ENCODE peak calls at places on chromosome 5, in ten cellular contexts. U is mesothelial cell of epicardium, C is A549, N is uterus, Y is endothelial cell, X is RWPE1, B is PC-3, K is body of pancreas, H is cardiac fibroblast, O is Calu3. S is an unnamed sample.

GRCh38 chr5:163941068-163941467 is 435.6 kb downstream of the MAT2B start:
- DNase-seq in U (no peak), C (no peak), N (no peak), Y (no peak), X (no peak), B (no peak), K (no peak), H (no peak), O (no peak), S (no peak)

GRCh38 chr5:147743686-147744332 is 38.7 kb downstream of the JAKMIP2 start:
- DNase-seq in U (peak; percentile 39), C (no peak), N (peak; percentile 20), Y (no peak), X (no peak), B (no peak), K (no peak), H (no peak), O (no peak), S (no peak)

GRCh38 chr5:118857700-118858099 is 130.6 kb downstream of the DTWD2 start:
- DNase-seq in U (no peak), C (no peak), N (no peak), Y (no peak), X (no peak), B (peak; percentile 9), K (peak; percentile 42), H (no peak), O (no peak), S (no peak)

GRCh38 chr5:10030219-10030831 is 219.4 kb downstream of the ATPSCKMT start:
- DNase-seq in U (no peak), C (peak; percentile 20), N (no peak), Y (peak; percentile 53), X (no peak), B (peak; percentile 76), K (no peak), H (peak; percentile 70), O (peak; percentile 58), S (no peak)

GRCh38 chr5:87899109-87900100 is 369.2 kb downstream of the TMEM161B start:
- DNase-seq in U (no peak), C (no peak), N (peak; percentile 54), Y (peak; percentile 23), X (no peak), B (peak; percentile 70), K (peak; percentile 27), H (peak; percentile 2), O (no peak), S (no peak)

GRCh38 chr5:174752121-174752520 is 27.7 kb downstream of the MSX2 start:
- DNase-seq in U (no peak), C (no peak), N (no peak), Y (no peak), X (no peak), B (no peak), K (no peak), H (no peak), O (no peak), S (no peak)

GRCh38 chr5:179285236-179285635 is 60.0 kb downstream of the ADAMTS2 start:
- DNase-seq in U (no peak), C (no peak), N (peak; percentile 76), Y (no peak), X (no peak), B (no peak), K (peak; percentile 66), H (peak; percentile 44), O (no peak), S (no peak)

GRCh38 chr5:6222121-6222520 is 156.2 kb downstream of the MED10 start:
- DNase-seq in U (no peak), C (no peak), N (no peak), Y (no peak), X (no peak), B (no peak), K (no peak), H (no peak), O (no peak), S (no peak)

GRCh38 chr5:85931220-85931619 is 686.5 kb upstream of the COX7C start:
- DNase-seq in U (no peak), C (no peak), N (no peak), Y (no peak), X (no peak), B (peak; percentile 63), K (no peak), H (no peak), O (no peak), S (no peak)

GRCh38 chr5:106876665-106877194 is 794.0 kb downstream of the EFNA5 start:
- DNase-seq in U (no peak), C (peak; percentile 54), N (no peak), Y (no peak), X (no peak), B (no peak), K (peak; percentile 80), H (peak; percentile 5), O (no peak), S (peak; percentile 64)

GRCh38 chr5:1413611-1414241 is 31.5 kb downstream of the SLC6A3 start:
- DNase-seq in U (no peak), C (no peak), N (no peak), Y (no peak), X (no peak), B (no peak), K (no peak), H (no peak), O (no peak), S (no peak)

GRCh38 chr5:147290261-147290660 is 55.4 kb downstream of the STK32A start:
- DNase-seq in U (no peak), C (no peak), N (no peak), Y (no peak), X (no peak), B (no peak), K (peak; percentile 30), H (no peak), O (no peak), S (no peak)

GRCh38 chr5:73437126-73438047 is 11.2 kb downstream of the FOXD1 start:
- DNase-seq in U (peak; percentile 60), C (peak; percentile 79), N (no peak), Y (peak; percentile 72), X (peak; percentile 88), B (peak; percentile 80), K (no peak), H (no peak), O (peak; percentile 86), S (no peak)
- TF ChIP-seq CTCF in U (no peak), C (peak; percentile 76), N (no peak), Y (no peak), X (peak; percentile 91), B (peak; percentile 72), K (no peak), H (peak; percentile 12), O (peak; percentile 60), S (no peak)

GRCh38 chr5:159049844-159050318 is 49.8 kb downstream of the EBF1 start:
- DNase-seq in U (no peak), C (peak; percentile 10), N (peak; percentile 44), Y (no peak), X (no peak), B (peak; percentile 33), K (no peak), H (peak; percentile 83), O (no peak), S (no peak)
- TF ChIP-seq CTCF in U (no peak), C (peak; percentile 32), N (peak; percentile 62), Y (no peak), X (no peak), B (peak; percentile 49), K (peak; percentile 56), H (peak; percentile 56), O (no peak), S (no peak)

GRCh38 chr5:141762316-141762715 is 80.3 kb upstream of the ARAP3 start:
- DNase-seq in U (no peak), C (no peak), N (no peak), Y (no peak), X (no peak), B (no peak), K (no peak), H (no peak), O (no peak), S (no peak)

GRCh38 chr5:141760193-141760592 is 78.2 kb upstream of the ARAP3 start:
- DNase-seq in U (no peak), C (peak; percentile 42), N (no peak), Y (no peak), X (no peak), B (peak; percentile 41), K (no peak), H (peak; percentile 43), O (no peak), S (no peak)

GRCh38 chr5:141763526-141763925 is 81.5 kb upstream of the ARAP3 start:
- DNase-seq in U (no peak), C (no peak), N (no peak), Y (no peak), X (no peak), B (no peak), K (no peak), H (no peak), O (no peak), S (no peak)

GRCh38 chr5:141760753-141761152 is 78.7 kb upstream of the ARAP3 start:
- DNase-seq in U (no peak), C (no peak), N (no peak), Y (no peak), X (no peak), B (no peak), K (no peak), H (no peak), O (no peak), S (no peak)

GRCh38 chr5:141762790-141763368 is 80.8 kb upstream of the ARAP3 start:
- DNase-seq in U (no peak), C (peak; percentile 22), N (no peak), Y (no peak), X (no peak), B (no peak), K (no peak), H (peak; percentile 46), O (no peak), S (no peak)
- TF ChIP-seq CTCF in U (no peak), C (no peak), N (no peak), Y (no peak), X (no peak), B (no peak), K (no peak), H (peak; percentile 23), O (no peak), S (no peak)

GRCh38 chr5:141954193-141954592 is 3.8 kb downstream of the PCDH12 start:
- DNase-seq in U (no peak), C (no peak), N (no peak), Y (no peak), X (no peak), B (no peak), K (no peak), H (no peak), O (no peak), S (peak; percentile 50)

GRCh38 chr5:141952030-141952429 is 6.0 kb downstream of the PCDH12 start:
- DNase-seq in U (no peak), C (no peak), N (no peak), Y (no peak), X (no peak), B (no peak), K (no peak), H (no peak), O (no peak), S (peak; percentile 46)

GRCh38 chr5:141950207-141951005 is 7.6 kb downstream of the PCDH12 start:
- DNase-seq in U (no peak), C (no peak), N (no peak), Y (no peak), X (no peak), B (no peak), K (no peak), H (no peak), O (no peak), S (peak; percentile 34)

GRCh38 chr5:141948812-141949211 is 9.2 kb downstream of the PCDH12 start:
- DNase-seq in U (no peak), C (no peak), N (no peak), Y (no peak), X (no peak), B (no peak), K (no peak), H (no peak), O (no peak), S (no peak)

GRCh38 chr5:141951341-141951781 is 6.6 kb downstream of the PCDH12 start:
- DNase-seq in U (no peak), C (no peak), N (no peak), Y (peak; percentile 70), X (peak; percentile 34), B (peak; percentile 13), K (no peak), H (peak; percentile 22), O (peak; percentile 47), S (peak; percentile 74)
- TF ChIP-seq CTCF in U (peak; percentile 64), C (no peak), N (no peak), Y (peak; percentile 63), X (no peak), B (peak; percentile 42), K (no peak), H (peak; percentile 65), O (peak; percentile 58), S (no peak)